ENCODE peak calls at places on chromosomes 4 and X, in six cellular contexts. E, R, K, D, J and M are unnamed samples.

GRCh38 chr4:78379991-78380739 is 171.4 kb upstream of the ANXA3 start:
- DNase-seq in K (peak), R (peak), E (no peak), J (no peak), D (no peak), M (no peak)

GRCh38 chrX:29728639-29729038 is 486.7 kb upstream of the MAGEB2 start:
- DNase-seq in R (no peak), J (no peak), K (no peak), D (no peak), E (no peak), M (no peak)

GRCh38 chr4:118751634-118752293 is 66.6 kb downstream of the METTL14 start:
- DNase-seq in J (no peak), R (peak), D (no peak), E (no peak), K (no peak), M (no peak)

GRCh38 chr4:126890994-126891393 is 741.8 kb upstream of the INTU start:
- DNase-seq in J (no peak), D (no peak), K (no peak), R (peak), E (no peak), M (peak)

GRCh38 chrX:80876877-80877276 is 67.2 kb upstream of the BRWD3 start:
- DNase-seq in J (no peak), R (peak), K (peak), E (no peak), D (no peak), M (peak)

GRCh38 chr4:28225689-28226353 is 1365.2 kb downstream of the STIM2 start:
- DNase-seq in D (no peak), E (no peak), J (no peak), R (no peak), K (no peak), M (no peak)

GRCh38 chrX:139332441-139332840 is 198.1 kb upstream of the F9 start:
- DNase-seq in K (no peak), R (no peak), J (no peak), D (no peak), E (no peak), M (no peak)

GRCh38 chr4:185504098-185505047 is 30.9 kb downstream of the PDLIM3 start:
- DNase-seq in K (peak), D (no peak), R (peak), E (no peak), J (no peak), M (no peak)

GRCh38 chrX:12962041-12962504 is 12.8 kb upstream of the TMSB4X start:
- DNase-seq in K (no peak), D (no peak), E (no peak), R (no peak), J (no peak), M (no peak)

GRCh38 chr4:56052966-56053365 is 104.2 kb downstream of the CEP135 start:
- DNase-seq in J (no peak), E (no peak), K (no peak), R (no peak), D (no peak), M (no peak)

GRCh38 chr4:38177035-38177791 is 217.0 kb downstream of the PTTG2 start:
- DNase-seq in E (peak), R (peak), D (peak), J (no peak), K (no peak), M (no peak)

GRCh38 chr4:108370291-108370690 is 201.6 kb upstream of the LEF1 start:
- DNase-seq in E (peak), K (no peak), J (no peak), R (no peak), D (peak), M (no peak)

GRCh38 chr4:2861631-2862436 is 18.2 kb downstream of the ADD1 start:
- DNase-seq in K (no peak), R (no peak), D (no peak), J (no peak), E (no peak), M (no peak)

GRCh38 chr4:188417181-188417580 is 277.9 kb downstream of the TRIML1 start:
- DNase-seq in R (no peak), J (peak), E (no peak), K (no peak), D (no peak), M (peak)

GRCh38 chr4:7815562-7815961 is 124.1 kb downstream of the AFAP1 start:
- DNase-seq in R (peak), D (no peak), K (no peak), J (no peak), E (no peak), M (no peak)

GRCh38 chr4:23333556-23333945 is 556.3 kb downstream of the PPARGC1A start:
- DNase-seq in K (no peak), J (no peak), E (no peak), R (peak), D (no peak), M (no peak)

GRCh38 chr4:8916251-8916913 is 44.7 kb upstream of the HMX1 start:
- DNase-seq in D (no peak), K (no peak), R (no peak), E (no peak), J (peak), M (peak)

GRCh38 chr4:36900446-36900987 is 344.0 kb upstream of the NWD2 start:
- DNase-seq in E (no peak), J (peak), D (no peak), R (no peak), K (no peak), M (no peak)

GRCh38 chrX:50627696-50628095 is 157.1 kb upstream of the DGKK start:
- DNase-seq in R (no peak), D (no peak), J (no peak), E (no peak), K (no peak), M (peak)

GRCh38 chrX:109600114-109600710 is 24.8 kb downstream of the KCNE5 start:
- DNase-seq in R (peak), D (no peak), E (no peak), K (no peak), J (peak), M (peak)

GRCh38 chr4:182643801-182644311 is 273.3 kb downstream of the DCTD start:
- DNase-seq in K (peak), D (no peak), E (no peak), R (peak), J (no peak), M (peak)

GRCh38 chr4:25813705-25814104 is 49.1 kb downstream of the SEL1L3 start:
- DNase-seq in E (no peak), R (peak), D (no peak), J (no peak), K (no peak), M (peak)

GRCh38 chr4:87118826-87119225 is 101.6 kb downstream of the KLHL8 start:
- DNase-seq in K (no peak), J (no peak), D (no peak), E (no peak), R (peak), M (peak)

GRCh38 chr4:153151535-153152452 is 52.4 kb upstream of the TRIM2 start:
- DNase-seq in E (no peak), D (peak), K (peak), J (peak), R (peak), M (peak)

GRCh38 chr4:23929248-23929647 is 39.4 kb upstream of the PPARGC1A start:
- DNase-seq in K (no peak), R (peak), D (no peak), E (no peak), J (no peak), M (no peak)

GRCh38 chr4:91630054-91630453 is 673.7 kb upstream of the GRID2 start:
- DNase-seq in D (no peak), J (no peak), R (no peak), E (no peak), K (no peak), M (no peak)

GRCh38 chr4:2433609-2434350 is 15.0 kb downstream of the CFAP99 start:
- DNase-seq in J (peak), D (no peak), K (no peak), E (no peak), R (no peak), M (no peak)

GRCh38 chr4:26263165-26263564 is 57.6 kb upstream of the RBPJ start:
- DNase-seq in J (peak), R (no peak), E (no peak), K (peak), D (no peak), M (peak)

GRCh38 chr4:145773581-145774234 is 93.8 kb downstream of the C4orf51 start:
- DNase-seq in K (no peak), R (peak), D (no peak), E (no peak), J (no peak), M (no peak)

GRCh38 chr4:6229095-6229494 is 28.7 kb upstream of the JAKMIP1 start:
- DNase-seq in J (peak), E (no peak), K (no peak), R (no peak), D (no peak), M (no peak)

GRCh38 chrX:45850775-45851433 is 650.2 kb upstream of the DIPK2B start:
- DNase-seq in E (no peak), D (peak), J (peak), R (peak), K (no peak), M (peak)

GRCh38 chrX:55057691-55058249 is 17.1 kb upstream of the PAGE2B start:
- DNase-seq in J (no peak), R (peak), E (peak), D (no peak), K (peak), M (peak)

GRCh38 chr4:14669418-14669817 is 332.9 kb upstream of the CPEB2 start:
- DNase-seq in J (no peak), E (no peak), D (no peak), K (no peak), R (no peak), M (no peak)

GRCh38 chrX:16136080-16136479 is 12.7 kb downstream of the GRPR start:
- DNase-seq in E (no peak), J (no peak), K (no peak), R (no peak), D (no peak), M (no peak)

GRCh38 chr4:17468638-17469221 is 43.2 kb downstream of the QDPR start:
- DNase-seq in D (no peak), E (no peak), K (peak), R (peak), J (no peak), M (peak)

GRCh38 chrX:47936224-47936939 is 67.4 kb downstream of the ZNF182 start:
- DNase-seq in K (no peak), E (no peak), D (no peak), R (no peak), J (no peak), M (peak)

GRCh38 chr4:21002976-21003375 is 302.7 kb downstream of the PACRGL start:
- DNase-seq in D (no peak), K (no peak), R (no peak), E (no peak), J (no peak), M (no peak)